ENCODE peak calls at places on chromosomes 1 and 21, in five cellular contexts. K is lung, D is fibroblast of lung, W is transverse colon, J is neural progenitor cell. M is an unnamed sample.

GRCh38 chr1:109112652-109113285 is 1.1 kb upstream of the ELAPOR1 start:
- DNase-seq in K (peak), D (peak), W (peak), J (peak), M (peak)

GRCh38 chr1:67532452-67533216 is 102.4 kb upstream of the SERBP1 start:
- DNase-seq in K (peak), D (peak), W (peak), J (peak), M (peak)

GRCh38 chr1:213927897-213928296 is 59.9 kb upstream of the PROX1 start:
- DNase-seq in K (no peak), D (no peak), W (no peak), J (no peak), M (no peak)

GRCh38 chr1:33036051-33036525 is 595 bp downstream of the AK2 start:
- DNase-seq in K (no peak), D (peak), W (no peak), J (peak), M (no peak)

GRCh38 chr1:211697356-211697755 is 21.9 kb upstream of the NEK2 start:
- DNase-seq in K (no peak), D (no peak), W (no peak), J (no peak), M (no peak)

GRCh38 chr1:77030401-77031100 is 163.3 kb downstream of the ST6GALNAC5 start:
- DNase-seq in K (no peak), D (peak), W (no peak), J (no peak), M (no peak)

GRCh38 chr21:32520885-32521735 is 64.2 kb downstream of the TCP10L start:
- DNase-seq in K (peak), D (peak), W (peak), J (no peak), M (no peak)

GRCh38 chr1:81007024-81007423 is 793.7 kb upstream of the ADGRL2 start:
- DNase-seq in K (no peak), D (no peak), W (no peak), J (no peak), M (no peak)

GRCh38 chr1:19028110-19028509 is 71.6 kb upstream of the IFFO2 start:
- DNase-seq in K (no peak), D (no peak), W (no peak), J (no peak), M (no peak)

GRCh38 chr1:214460304-214460916 is 91.0 kb downstream of the PTPN14 start:
- DNase-seq in K (no peak), D (no peak), W (no peak), J (no peak), M (no peak)

GRCh38 chr1:182283746-182284544 is 107.6 kb downstream of the GLUL start:
- DNase-seq in K (no peak), D (no peak), W (no peak), J (no peak), M (no peak)

GRCh38 chr1:84078108-84078823 is 65.8 kb upstream of the PRKACB start:
- DNase-seq in K (no peak), D (peak), W (no peak), J (no peak), M (no peak)

GRCh38 chr1:1088036-1088800 is 14.1 kb upstream of the RNF223 start:
- DNase-seq in K (no peak), D (no peak), W (peak), J (no peak), M (no peak)

DNA sequence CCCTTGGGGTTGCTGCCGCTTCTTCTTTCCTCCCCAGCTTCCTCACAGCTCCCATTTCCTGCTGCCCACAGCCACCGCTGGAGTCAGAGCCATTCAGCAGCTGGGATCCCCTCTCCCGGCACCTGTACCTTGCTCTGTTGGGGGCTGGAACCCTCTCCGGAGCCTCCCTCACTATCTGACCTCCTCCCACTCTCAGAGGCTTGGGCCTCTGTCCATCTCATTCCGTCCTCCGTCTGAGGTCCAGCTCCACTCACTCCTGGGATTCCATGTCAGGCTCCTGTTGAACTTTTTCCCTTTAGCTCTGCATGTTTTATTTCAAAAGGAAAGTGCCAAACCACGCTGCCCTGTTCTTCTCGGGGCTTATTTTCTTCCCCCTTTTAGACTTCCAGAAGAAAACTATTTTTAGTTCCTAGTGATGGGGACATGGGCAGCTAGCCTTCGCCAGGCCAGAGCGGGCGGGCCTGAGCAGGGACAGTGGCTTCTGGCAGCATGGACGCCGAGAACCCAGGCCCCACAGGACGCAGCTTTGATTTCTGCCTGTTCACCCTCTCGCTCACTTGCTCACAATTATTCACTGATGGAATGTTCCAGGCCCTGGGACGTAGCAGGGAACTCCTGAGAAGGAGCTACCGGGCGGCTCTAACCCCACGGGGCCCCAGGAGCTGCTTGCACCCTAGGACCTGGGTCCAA is 79.2 kb downstream of the ARHGEF10L start:
- DNase-seq in K (no peak), D (no peak), W (no peak), J (no peak), M (no peak)
- H3K4me3 ChIP-seq in K (no peak), D (peak), W (peak), J (no peak), M (no peak)

DNA sequence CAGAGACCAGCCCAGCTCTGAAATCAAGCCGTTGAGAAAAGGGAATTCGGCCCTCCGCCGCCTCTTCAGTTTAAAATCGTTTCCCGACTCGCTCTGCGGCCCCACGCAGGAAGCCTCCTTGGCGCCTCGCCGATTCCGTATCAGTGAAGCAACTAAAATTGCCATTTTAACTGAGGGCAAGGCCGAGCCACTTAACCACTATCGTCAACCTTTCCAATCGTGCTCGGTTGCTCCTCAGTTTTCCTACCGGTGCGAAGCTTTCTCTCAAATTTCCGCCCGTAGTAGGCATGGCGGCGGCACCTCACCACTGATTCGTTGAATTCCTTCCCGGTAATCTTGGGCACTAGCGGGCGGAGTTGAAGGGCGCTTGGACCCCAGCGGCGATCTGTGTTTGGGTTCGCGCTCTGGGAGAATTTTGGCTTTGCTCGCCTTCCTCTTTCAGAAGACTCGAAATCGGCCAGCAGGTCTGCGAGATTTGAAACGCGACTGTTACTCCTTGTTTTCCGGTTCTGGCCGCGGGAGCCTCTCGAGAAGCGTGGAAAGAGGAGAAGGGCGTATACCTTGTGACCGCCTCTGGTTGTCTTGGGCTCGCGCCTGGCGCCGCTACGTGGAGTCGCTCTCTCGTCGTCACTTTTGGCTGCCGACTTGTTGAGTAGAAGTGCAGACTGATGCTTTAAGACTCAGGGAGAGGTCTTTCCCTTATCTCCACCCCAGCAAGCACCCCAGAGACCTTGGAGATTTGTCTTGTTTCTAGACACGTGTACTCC is at the start of the genes CENPL and DARS2:
- DNase-seq in K (peak), D (peak), W (peak), J (peak), M (peak)
- TF ChIP-seq CTCF in K (no peak), D (no peak), W (no peak), J (no peak), M (peak)

DNA sequence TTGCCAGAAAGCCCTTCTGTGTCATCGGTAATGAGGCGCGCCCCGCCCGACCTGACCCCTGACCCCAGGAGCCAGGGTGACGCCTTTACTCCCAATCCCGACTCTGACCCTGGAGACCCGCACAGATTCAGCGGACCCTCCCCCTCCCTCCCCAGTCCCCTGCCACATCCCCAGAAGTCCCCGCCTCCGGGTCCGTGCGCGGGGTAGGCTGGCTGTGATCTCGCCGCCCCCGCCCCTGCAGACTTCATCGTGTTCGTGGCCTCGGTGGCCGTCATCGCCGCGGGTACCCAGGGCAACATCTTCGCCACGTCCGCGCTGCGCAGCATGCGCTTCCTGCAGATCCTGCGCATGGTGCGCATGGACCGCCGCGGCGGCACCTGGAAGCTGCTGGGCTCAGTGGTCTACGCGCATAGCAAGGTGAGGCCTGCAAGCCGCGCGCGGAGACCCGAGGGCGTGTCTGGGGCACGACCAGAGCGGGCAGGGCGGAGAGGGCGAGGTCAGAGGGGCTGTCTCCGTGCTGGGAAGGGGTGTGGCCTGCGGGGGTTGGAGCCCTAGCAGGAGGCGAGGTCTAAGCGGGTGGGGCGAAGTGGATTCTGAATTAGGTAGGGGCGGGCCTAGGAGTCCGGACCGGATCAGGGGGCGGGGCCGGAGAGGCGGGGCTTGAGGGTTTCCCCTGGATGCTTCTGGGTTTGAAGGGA is 34.8 kb downstream of the KCNQ4 start:
- DNase-seq in K (peak), D (peak), W (peak), J (peak), M (no peak)
- H3K4me3 ChIP-seq in K (no peak), D (no peak), W (peak), J (peak), M (no peak)

GRCh38 chr21:20882462-20883415 is 115.5 kb upstream of the NCAM2 start:
- DNase-seq in K (no peak), D (peak), W (peak), J (peak), M (no peak)
- TF ChIP-seq CTCF in K (peak), D (peak), W (peak), J (peak), M (peak)

GRCh38 chr1:190479537-190479936 is 1.9 kb upstream of the BRINP3 start:
- DNase-seq in K (no peak), D (no peak), W (peak), J (peak), M (no peak)
- H3K4me3 ChIP-seq in K (no peak), D (no peak), W (peak), J (peak), M (peak)

DNA sequence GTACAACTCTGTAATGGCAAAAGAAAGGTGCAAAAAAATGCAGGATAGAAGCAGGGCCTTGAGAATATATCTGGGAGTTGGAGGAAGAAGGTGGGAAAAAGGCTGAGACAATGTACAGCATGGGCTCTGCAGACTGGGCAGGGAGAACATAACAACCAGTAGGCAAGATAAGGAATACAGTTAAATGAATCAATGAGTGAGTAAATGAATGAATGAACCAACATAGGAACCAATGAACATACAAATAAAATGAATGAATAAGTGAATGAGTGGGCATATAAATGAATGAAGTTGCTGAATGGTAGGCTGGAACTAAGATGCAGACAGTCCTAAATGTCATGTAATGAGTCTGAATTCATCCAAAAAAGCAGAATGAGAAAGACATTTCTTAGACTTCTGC is 370.6 kb downstream of the SMYD3 start:
- DNase-seq in K (no peak), D (no peak), W (no peak), J (no peak), M (no peak)
- TF ChIP-seq CTCF in K (no peak), D (no peak), W (no peak), J (no peak), M (no peak)

DNA sequence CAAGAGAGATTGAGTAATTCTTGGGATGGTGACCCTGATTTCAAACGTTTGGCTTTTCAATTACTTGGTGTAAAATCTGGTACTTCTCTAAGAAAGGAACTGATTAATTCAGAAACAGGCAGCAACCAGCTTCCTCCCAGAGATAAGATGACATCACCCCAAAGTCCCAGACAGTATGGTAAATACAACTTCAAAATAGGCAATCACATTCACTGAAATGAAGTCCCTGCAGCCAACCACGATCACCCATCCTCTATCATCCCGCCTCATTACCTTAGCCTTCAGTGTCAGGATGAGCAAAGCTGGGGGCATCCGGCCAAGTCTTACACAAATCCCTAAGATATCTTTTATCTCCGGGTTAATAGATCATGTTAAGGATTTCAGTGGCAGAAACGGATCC is 26.4 kb upstream of the RUNX1 start:
- DNase-seq in K (no peak), D (peak), W (no peak), J (no peak), M (peak)
- H3K4me3 ChIP-seq in K (no peak), D (no peak), W (no peak), J (no peak), M (no peak)

GRCh38 chr1:228463559-228464455 is 23.4 kb upstream of the RNF187 start:
- DNase-seq in K (no peak), D (peak), W (peak), J (peak), M (no peak)
- TF ChIP-seq CTCF in K (no peak), D (no peak), W (no peak), J (peak), M (no peak)

GRCh38 chr1:99994496-99994895 is 24.7 kb downstream of the SLC35A3 start:
- DNase-seq in K (no peak), D (no peak), W (no peak), J (no peak), M (no peak)

GRCh38 chr1:99992760-99993467 is 23.1 kb downstream of the SLC35A3 start:
- DNase-seq in K (no peak), D (no peak), W (no peak), J (no peak), M (no peak)

GRCh38 chr1:100001462-100001861 is 31.7 kb downstream of the SLC35A3 start:
- DNase-seq in K (no peak), D (no peak), W (no peak), J (no peak), M (no peak)

GRCh38 chr1:99993468-99993845 is 23.7 kb downstream of the SLC35A3 start:
- DNase-seq in K (no peak), D (no peak), W (no peak), J (no peak), M (no peak)

GRCh38 chr1:99996951-99997350 is 27.2 kb downstream of the SLC35A3 start:
- DNase-seq in K (no peak), D (no peak), W (no peak), J (no peak), M (no peak)
- H3K4me3 ChIP-seq in K (no peak), D (no peak), W (no peak), J (no peak), M (no peak)

GRCh38 chr1:29706936-29707335 is 470.6 kb downstream of the PTPRU start:
- DNase-seq in K (no peak), D (peak), W (no peak), J (peak), M (no peak)
- TF ChIP-seq CTCF in K (no peak), D (peak), W (no peak), J (peak), M (peak)

M was measured in LNCaP clone FGC.